ENCODE peak calls at places on chromosome 16, in nine cellular contexts. V is cardiac muscle cell; I is progenitor cell of endocrine pancreas; N is choroid plexus epithelial cell; Q is mucosa of descending colon; L is GM13976; C is HCT116; E is CD8-positive, alpha-beta T cell; U is fibroblast of mammary gland. X is an unnamed sample.

GRCh38 chr16:25707982-25708583 is 16.3 kb downstream of the HS3ST4 start:
- DNase-seq in V (peak; percentile 6), I (no peak), N (peak; percentile 7), Q (peak; percentile 65), L (peak; percentile 41), C (peak; percentile 18), E (no peak), U (peak; percentile 14), X (no peak)

GRCh38 chr16:16143038-16143763 is 80.1 kb downstream of the ABCC6 start:
- DNase-seq in V (no peak), I (no peak), N (peak; percentile 21), Q (peak; percentile 32), L (no peak), C (no peak), E (no peak), U (no peak), X (no peak)

GRCh38 chr16:30715777-30716445 is 16.9 kb downstream of the SRCAP start:
- DNase-seq in V (peak; percentile 57), I (no peak), N (peak; percentile 68), Q (no peak), L (peak; percentile 52), C (no peak), E (peak; percentile 75), U (peak; percentile 71), X (peak; percentile 83)

GRCh38 chr16:4704491-4704890 is 11.1 kb downstream of the NUDT16L1 start:
- DNase-seq in V (no peak), I (no peak), N (no peak), Q (no peak), L (no peak), C (no peak), E (no peak), U (no peak), X (no peak)

GRCh38 chr16:15403392-15403995 is 7.9 kb downstream of the MPV17L start:
- DNase-seq in V (peak; percentile 18), I (no peak), N (peak; percentile 27), Q (no peak), L (no peak), C (no peak), E (no peak), U (peak; percentile 5), X (no peak)

GRCh38 chr16:75385507-75386152 is 47.7 kb downstream of the CFDP1 start:
- DNase-seq in V (peak; percentile 93), I (no peak), N (peak; percentile 95), Q (peak; percentile 31), L (peak; percentile 61), C (peak; percentile 66), E (no peak), U (peak; percentile 91), X (no peak)

GRCh38 chr16:67645397-67646121 is 615 bp downstream of the CARMIL2 start:
- DNase-seq in V (no peak), I (no peak), N (no peak), Q (no peak), L (no peak), C (no peak), E (no peak), U (no peak), X (no peak)

GRCh38 chr16:3902731-3903130 is 22.2 kb upstream of the CREBBP start:
- DNase-seq in V (no peak), I (no peak), N (peak; percentile 9), Q (no peak), L (no peak), C (no peak), E (no peak), U (no peak), X (no peak)

GRCh38 chr16:11329080-11329491 is 16.2 kb upstream of the RMI2 start:
- DNase-seq in V (peak; percentile 44), I (no peak), N (peak; percentile 51), Q (no peak), L (peak; percentile 59), C (no peak), E (no peak), U (peak; percentile 51), X (no peak)

GRCh38 chr16:8866118-8866883 is 2.5 kb downstream of the CARHSP1 start:
- DNase-seq in V (peak; percentile 77), I (peak; percentile 58), N (peak; percentile 37), Q (peak; percentile 53), L (no peak), C (no peak), E (no peak), U (peak; percentile 34), X (no peak)

GRCh38 chr16:68091604-68092261 is 6.6 kb downstream of the NFATC3 start:
- DNase-seq in V (peak; percentile 67), I (no peak), N (peak; percentile 76), Q (no peak), L (no peak), C (no peak), E (no peak), U (peak; percentile 72), X (no peak)

GRCh38 chr16:2816751-2817495 is at the start of gene PRSS21:
- DNase-seq in V (no peak), I (no peak), N (no peak), Q (no peak), L (no peak), C (no peak), E (no peak), U (no peak), X (no peak)

GRCh38 chr16:9072806-9073341 is 18.6 kb upstream of the HAPSTR1 start:
- DNase-seq in V (peak; percentile 81), I (no peak), N (peak; percentile 90), Q (no peak), L (peak; percentile 48), C (no peak), E (no peak), U (peak; percentile 94), X (no peak)

GRCh38 chr16:4414187-4414909 is 2.0 kb downstream of the CORO7 start:
- DNase-seq in V (no peak), I (no peak), N (no peak), Q (no peak), L (peak; percentile 88), C (no peak), E (peak; percentile 92), U (no peak), X (no peak)

GRCh38 chr16:4006441-4006989 is 109.7 kb downstream of the ADCY9 start:
- DNase-seq in V (no peak), I (no peak), N (no peak), Q (peak; percentile 76), L (no peak), C (no peak), E (no peak), U (no peak), X (no peak)

GRCh38 chr16:67731071-67731810 is 12.1 kb upstream of the GFOD2 start:
- DNase-seq in V (no peak), I (no peak), N (no peak), Q (no peak), L (no peak), C (no peak), E (no peak), U (no peak), X (no peak)

DNA sequence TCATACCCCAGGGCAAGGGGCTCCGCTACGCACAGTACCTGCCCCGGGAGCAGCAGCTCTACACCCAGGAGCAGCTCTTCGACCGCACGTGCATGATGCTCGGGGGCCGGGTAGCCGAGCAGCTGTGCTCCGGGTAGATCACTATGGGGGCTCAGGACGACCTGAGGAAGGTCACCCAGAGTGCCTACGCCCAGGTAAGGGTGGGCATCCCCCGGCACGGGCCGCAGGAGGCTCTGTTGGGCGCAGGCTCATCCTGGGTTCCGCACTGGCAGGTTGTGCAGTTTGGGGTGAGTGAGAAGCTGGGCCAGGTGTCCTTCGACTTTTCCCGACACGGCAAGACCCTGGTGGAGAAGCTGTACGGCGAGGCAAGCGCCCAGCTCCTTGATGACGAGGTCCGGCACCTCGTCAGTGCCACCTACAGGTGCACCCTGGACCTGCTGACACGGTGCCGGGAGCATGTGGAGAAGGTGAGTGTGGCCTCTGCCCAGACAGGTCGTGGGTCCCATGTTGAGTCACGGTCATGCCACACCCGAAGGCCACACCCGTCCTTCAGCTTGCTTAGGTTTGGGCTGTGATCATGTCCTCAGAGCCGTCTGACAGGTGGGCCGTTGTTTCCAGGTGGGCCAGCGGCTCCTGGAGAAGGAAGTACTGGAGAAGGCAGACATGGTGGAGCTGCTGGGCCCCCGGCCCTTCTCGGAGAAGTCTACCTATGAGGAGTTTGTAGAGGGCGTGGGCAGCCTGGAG is 19.3 kb downstream of the DBNDD1 start:
- DNase-seq in V (no peak), I (no peak), N (no peak), Q (no peak), L (no peak), C (no peak), E (no peak), U (no peak), X (no peak)
- TF ChIP-seq CTCF in V (no peak), I (no peak), N (peak; percentile 4), Q (no peak), L (no peak), C (no peak), E (no peak), U (no peak), X (no peak)

DNA sequence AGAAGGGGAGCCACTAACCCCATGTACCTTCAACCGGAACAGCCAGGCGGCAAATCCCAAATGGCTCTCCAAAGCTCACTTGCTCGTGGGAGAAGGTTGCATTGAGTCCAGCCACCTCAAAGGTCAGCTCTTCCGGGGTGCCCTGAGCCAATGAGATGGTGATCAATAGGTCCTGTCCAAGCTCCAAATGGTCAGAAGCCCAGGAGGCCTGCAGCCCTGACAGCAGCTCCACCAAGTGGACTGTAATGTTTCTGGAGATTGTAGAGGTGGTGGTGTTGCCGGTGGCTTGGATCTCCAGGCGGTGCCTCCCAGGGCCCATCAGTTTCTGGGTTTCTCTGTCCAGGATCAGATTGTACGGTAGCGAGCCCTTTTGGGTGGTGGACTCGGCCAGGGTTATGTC is 39.9 kb upstream of the BCO1 start:
- DNase-seq in V (peak; percentile 34), I (no peak), N (peak; percentile 58), Q (no peak), L (no peak), C (no peak), E (no peak), U (no peak), X (no peak)
- TF ChIP-seq CTCF in V (peak; percentile 30), I (no peak), N (peak; percentile 62), Q (no peak), L (no peak), C (peak; percentile 89), E (no peak), U (peak; percentile 17), X (no peak)

GRCh38 chr16:57167951-57168350 is 17.9 kb downstream of the PSME3IP1 start:
- DNase-seq in V (peak; percentile 85), I (no peak), N (peak; percentile 91), Q (no peak), L (peak; percentile 59), C (peak; percentile 36), E (no peak), U (peak; percentile 79), X (no peak)
- TF ChIP-seq CTCF in V (peak; percentile 66), I (peak; percentile 45), N (peak; percentile 75), Q (no peak), L (peak; percentile 70), C (peak; percentile 82), E (peak; percentile 70), U (peak; percentile 78), X (peak; percentile 72)

DNA sequence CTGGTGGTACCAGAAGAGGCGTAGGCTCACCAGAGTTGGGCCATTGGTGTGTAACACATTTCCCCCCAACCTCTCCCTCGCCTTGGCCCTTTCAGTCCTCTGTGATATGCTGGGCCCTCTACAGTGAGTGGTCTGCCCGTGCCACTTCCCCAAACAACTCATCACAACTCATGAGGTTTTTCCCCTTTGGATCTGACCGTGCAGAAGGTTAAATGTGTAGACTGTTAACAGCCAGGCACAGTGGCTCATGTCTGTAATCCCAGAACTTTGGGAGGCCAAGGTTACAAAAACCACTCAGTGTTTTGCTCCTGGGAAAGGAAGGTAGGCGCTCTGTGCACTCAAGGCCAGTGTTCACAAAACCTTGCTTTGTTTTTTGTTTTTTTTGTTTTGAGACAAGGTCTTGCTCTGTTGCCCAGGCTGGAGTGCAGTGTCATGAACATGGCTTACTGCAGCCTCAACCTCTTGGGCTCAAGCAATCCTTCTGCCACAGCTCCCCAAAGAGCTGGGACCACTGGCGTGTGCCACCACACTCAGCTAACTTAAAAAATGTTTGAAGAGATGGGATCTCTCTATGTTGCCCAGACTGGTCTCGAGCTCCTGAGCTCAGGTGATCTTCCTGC is 11.3 kb upstream of the CYB5B start:
- DNase-seq in V (no peak), I (no peak), N (no peak), Q (no peak), L (no peak), C (no peak), E (no peak), U (no peak), X (no peak)
- TF ChIP-seq CTCF in V (no peak), I (no peak), N (no peak), Q (no peak), L (no peak), C (no peak), E (no peak), U (no peak), X (no peak)